ENCODE peak calls at places on chromosomes 4 and X, in eight cellular contexts. P, U, K, A, S, H, M and X are unnamed samples.
A peak's percentile ranks its signal among the peaks of the same experiment; 100 is the strongest.

GRCh38 chr4:169252339-169253086 is 18.2 kb downstream of the SH3RF1 start:
- DNase-seq in H (no peak), S (no peak), M (no peak), A (no peak), P (no peak), K (no peak), U (peak; percentile 53), X (no peak)

GRCh38 chrX:10415704-10416001 is 204.7 kb downstream of the MID1 start:
- DNase-seq in S (no peak), U (peak; percentile 48), K (no peak), P (no peak), M (no peak), H (no peak), A (no peak), X (no peak)

GRCh38 chr4:14532436-14532835 is 469.8 kb upstream of the CPEB2 start:
- DNase-seq in A (no peak), S (no peak), U (no peak), M (no peak), H (no peak), K (no peak), P (no peak), X (no peak)

GRCh38 chr4:125727931-125728330 is 413.2 kb downstream of the FAT4 start:
- DNase-seq in H (no peak), A (no peak), S (no peak), K (no peak), U (no peak), M (no peak), P (no peak), X (no peak)

GRCh38 chr4:5708171-5708828 is at the start of gene EVC2:
- DNase-seq in P (peak; percentile 73), H (no peak), M (peak; percentile 27), A (peak; percentile 92), S (peak; percentile 77), U (peak; percentile 62), K (peak; percentile 14), X (no peak)

GRCh38 chr4:145418739-145419138 is 62.9 kb upstream of the SMAD1 start:
- DNase-seq in P (no peak), M (no peak), H (no peak), A (no peak), S (no peak), K (no peak), U (no peak), X (no peak)

GRCh38 chr4:128979934-128980333 is 113.4 kb downstream of the SCLT1 start:
- DNase-seq in K (no peak), P (no peak), U (peak; percentile 86), H (no peak), A (no peak), S (no peak), M (peak; percentile 78), X (no peak)

GRCh38 chrX:56787734-56788152 is 58.7 kb downstream of the NBDY start:
- DNase-seq in A (peak; percentile 61), M (no peak), P (no peak), K (no peak), U (no peak), H (no peak), S (no peak), X (no peak)

GRCh38 chr4:73762409-73762808 is 22.0 kb downstream of the CXCL8 start:
- DNase-seq in U (no peak), H (no peak), K (no peak), S (no peak), A (no peak), P (no peak), M (no peak), X (no peak)

GRCh38 chrX:72479324-72480274 is 93.0 kb downstream of the HDAC8 start:
- DNase-seq in S (no peak), P (no peak), H (no peak), M (no peak), A (no peak), K (no peak), U (no peak), X (no peak)